ENCODE peak calls at places on chromosomes 16 and 17, in four cellular contexts. One of them, this sample, is unnamed. For H3K36me3, the result is how much of the 10 kb centered on the place peaks cover.

GRCh38 chr17:49996121-49996494 is 1.1 kb upstream of the DLX3 start:
- DNase-seq in H1: no peak
- DNase-seq in neuronal stem cell: no peak
- DNase-seq in trophoblast cell: no peak
- DNase-seq in this sample: no peak

GRCh38 chr16:2795714-2796143 is 2.5 kb upstream of the PRSS41 start:
- DNase-seq in neuronal stem cell: no peak
- DNase-seq in trophoblast cell: peak
- DNase-seq in H1: no peak
- DNase-seq in this sample: no peak

GRCh38 chr17:81518785-81519283 is 6.2 kb upstream of the ACTG1 start:
- DNase-seq in H1: no peak
- DNase-seq in trophoblast cell: peak
- DNase-seq in neuronal stem cell: no peak
- DNase-seq in this sample: no peak

GRCh38 chr17:77802811-77803220 is 155.7 kb upstream of the TNRC6C start:
- DNase-seq in H1: peak
- DNase-seq in trophoblast cell: peak
- DNase-seq in neuronal stem cell: peak
- DNase-seq in this sample: peak

GRCh38 chr16:89431158-89431584 is 59.2 kb downstream of the ANKRD11 start:
- DNase-seq in neuronal stem cell: no peak
- DNase-seq in H1: no peak
- DNase-seq in trophoblast cell: peak
- DNase-seq in this sample: peak

GRCh38 chr17:2412561-2413021 is 11.7 kb upstream of the MNT start:
- DNase-seq in neuronal stem cell: no peak
- DNase-seq in H1: peak
- DNase-seq in trophoblast cell: peak
- DNase-seq in this sample: peak

GRCh38 chr17:80625627-80626026 is 81.0 kb downstream of the RPTOR start:
- DNase-seq in neuronal stem cell: no peak
- DNase-seq in trophoblast cell: no peak
- DNase-seq in H1: no peak
- DNase-seq in this sample: no peak

GRCh38 chr17:73135774-73136173 is 29.0 kb upstream of the SSTR2 start:
- DNase-seq in trophoblast cell: peak
- DNase-seq in H1: no peak
- DNase-seq in neuronal stem cell: no peak
- DNase-seq in this sample: peak

GRCh38 chr16:15641753-15642556 is 999 bp downstream of the MARF1 start:
- DNase-seq in trophoblast cell: no peak
- DNase-seq in H1: no peak
- DNase-seq in neuronal stem cell: no peak
- DNase-seq in this sample: peak

GRCh38 chr17:72974605-72975232 is 117.8 kb downstream of the SLC39A11 start:
- DNase-seq in trophoblast cell: no peak
- DNase-seq in neuronal stem cell: no peak
- DNase-seq in H1: no peak
- DNase-seq in this sample: peak

GRCh38 chr17:18362509-18363020 is 785 bp downstream of the SHMT1 start:
- DNase-seq in H1: peak
- DNase-seq in trophoblast cell: peak
- DNase-seq in neuronal stem cell: peak
- DNase-seq in this sample: peak

GRCh38 chr17:18363021-18363941 is at the start of gene SHMT1:
- DNase-seq in neuronal stem cell: peak
- DNase-seq in H1: peak
- DNase-seq in trophoblast cell: peak
- DNase-seq in this sample: peak

GRCh38 chr17:18364166-18364565 is 816 bp upstream of the SHMT1 start:
- DNase-seq in H1: no peak
- DNase-seq in trophoblast cell: no peak
- DNase-seq in neuronal stem cell: no peak
- DNase-seq in this sample: no peak

GRCh38 chr17:18361837-18362380 is 1.4 kb downstream of the SHMT1 start:
- DNase-seq in neuronal stem cell: no peak
- DNase-seq in H1: no peak
- DNase-seq in trophoblast cell: peak
- DNase-seq in this sample: no peak

GRCh38 chr17:18360518-18360917 is 2.8 kb downstream of the SHMT1 start:
- DNase-seq in neuronal stem cell: no peak
- DNase-seq in trophoblast cell: no peak
- DNase-seq in H1: no peak
- DNase-seq in this sample: no peak
- H2BK12ac ChIP-seq in neuronal stem cell: no peak
- H2BK12ac ChIP-seq in trophoblast cell: no peak
- H2BK12ac ChIP-seq in H1: no peak
- H2BK12ac ChIP-seq in this sample: no peak

DNA sequence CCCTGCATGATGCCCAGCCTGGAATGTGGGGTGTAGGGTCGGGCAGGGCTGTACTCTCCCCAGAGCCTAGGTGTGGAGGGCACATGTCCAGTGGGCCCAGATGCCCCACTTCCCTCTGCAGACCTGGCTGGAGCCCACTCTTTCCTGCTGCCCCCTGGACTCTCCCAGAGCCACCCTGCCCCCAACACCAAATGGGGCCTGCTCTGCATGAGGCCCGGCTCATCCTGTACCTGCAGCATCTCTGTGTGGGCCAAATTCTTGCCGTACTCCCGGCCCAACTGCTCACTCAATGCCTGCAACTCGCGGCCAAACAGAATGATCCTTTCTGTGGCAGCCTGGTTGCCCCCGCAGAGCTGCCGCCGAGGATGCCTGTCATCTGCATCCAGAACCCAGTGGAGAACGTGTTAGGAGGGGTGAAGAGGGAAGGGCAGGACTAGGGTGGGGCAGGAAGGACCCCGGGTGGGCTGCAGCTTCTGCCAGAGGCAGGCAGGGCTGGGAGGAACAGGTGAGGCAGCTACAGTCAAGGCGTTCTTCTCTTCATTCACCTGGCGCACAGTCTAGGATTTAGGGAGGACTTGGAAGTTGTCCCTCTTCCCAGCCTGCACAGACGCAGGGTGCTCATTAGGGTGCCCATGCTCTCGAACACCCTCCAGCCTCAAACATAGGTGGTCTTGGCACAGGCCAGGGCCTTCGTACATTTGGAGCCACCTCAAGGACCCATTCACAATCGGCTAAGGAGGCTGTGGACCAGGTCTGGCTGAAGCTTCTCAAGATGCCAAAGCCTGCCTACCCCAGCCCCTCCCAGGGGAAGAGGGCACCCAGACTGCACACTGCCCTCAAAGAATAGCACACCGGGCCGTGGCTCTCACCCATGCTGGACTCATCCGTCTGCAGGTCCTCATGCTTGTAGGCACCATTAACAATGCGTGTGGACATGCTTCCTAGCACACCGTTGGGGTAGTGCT is 8.7 kb upstream of the GFOD2 start:
- DNase-seq in neuronal stem cell: no peak
- DNase-seq in H1: no peak
- DNase-seq in trophoblast cell: no peak
- DNase-seq in this sample: no peak
- H3K36me3 ChIP-seq in neuronal stem cell: half or more
- H3K36me3 ChIP-seq in H1: under half
- H3K36me3 ChIP-seq in trophoblast cell: half or more
- H3K36me3 ChIP-seq in this sample: half or more

DNA sequence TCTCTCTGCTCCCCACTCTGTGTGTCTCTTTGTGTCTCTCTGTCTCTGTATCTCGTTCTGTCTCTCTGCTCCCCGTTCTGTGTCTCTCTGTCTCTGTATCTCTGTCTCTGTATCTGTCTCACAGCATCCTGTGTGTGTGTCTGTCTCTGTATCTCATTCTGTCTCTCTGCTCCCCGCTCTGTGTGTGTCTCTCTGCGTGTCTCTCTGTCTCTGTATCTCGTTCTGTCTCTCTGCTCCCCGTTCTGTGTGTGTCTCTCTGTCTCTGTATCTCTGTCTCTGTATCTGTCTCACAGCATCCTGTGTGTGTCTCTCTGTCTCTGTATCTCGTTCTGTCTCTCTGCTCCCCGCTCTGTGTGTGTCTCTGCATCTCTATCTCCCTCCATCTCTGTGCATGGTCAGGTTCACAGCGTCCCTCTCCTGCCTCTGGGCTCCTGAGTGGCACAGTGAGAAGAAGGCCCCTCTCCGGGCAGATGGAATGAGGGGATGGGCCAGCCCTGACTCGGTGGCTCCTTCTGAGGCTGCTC is 38.9 kb upstream of the CIBAR2 start:
- DNase-seq in neuronal stem cell: no peak
- DNase-seq in trophoblast cell: no peak
- DNase-seq in H1: no peak
- DNase-seq in this sample: no peak
- H3K9ac ChIP-seq in neuronal stem cell: peak
- H3K9ac ChIP-seq in trophoblast cell: no peak
- H3K9ac ChIP-seq in H1: no peak
- H3K9ac ChIP-seq in this sample: peak

GRCh38 chr17:60439501-60439900 is 17.2 kb downstream of the CHCT1 start:
- DNase-seq in H1: no peak
- DNase-seq in neuronal stem cell: no peak
- DNase-seq in trophoblast cell: peak
- DNase-seq in this sample: peak

DNA sequence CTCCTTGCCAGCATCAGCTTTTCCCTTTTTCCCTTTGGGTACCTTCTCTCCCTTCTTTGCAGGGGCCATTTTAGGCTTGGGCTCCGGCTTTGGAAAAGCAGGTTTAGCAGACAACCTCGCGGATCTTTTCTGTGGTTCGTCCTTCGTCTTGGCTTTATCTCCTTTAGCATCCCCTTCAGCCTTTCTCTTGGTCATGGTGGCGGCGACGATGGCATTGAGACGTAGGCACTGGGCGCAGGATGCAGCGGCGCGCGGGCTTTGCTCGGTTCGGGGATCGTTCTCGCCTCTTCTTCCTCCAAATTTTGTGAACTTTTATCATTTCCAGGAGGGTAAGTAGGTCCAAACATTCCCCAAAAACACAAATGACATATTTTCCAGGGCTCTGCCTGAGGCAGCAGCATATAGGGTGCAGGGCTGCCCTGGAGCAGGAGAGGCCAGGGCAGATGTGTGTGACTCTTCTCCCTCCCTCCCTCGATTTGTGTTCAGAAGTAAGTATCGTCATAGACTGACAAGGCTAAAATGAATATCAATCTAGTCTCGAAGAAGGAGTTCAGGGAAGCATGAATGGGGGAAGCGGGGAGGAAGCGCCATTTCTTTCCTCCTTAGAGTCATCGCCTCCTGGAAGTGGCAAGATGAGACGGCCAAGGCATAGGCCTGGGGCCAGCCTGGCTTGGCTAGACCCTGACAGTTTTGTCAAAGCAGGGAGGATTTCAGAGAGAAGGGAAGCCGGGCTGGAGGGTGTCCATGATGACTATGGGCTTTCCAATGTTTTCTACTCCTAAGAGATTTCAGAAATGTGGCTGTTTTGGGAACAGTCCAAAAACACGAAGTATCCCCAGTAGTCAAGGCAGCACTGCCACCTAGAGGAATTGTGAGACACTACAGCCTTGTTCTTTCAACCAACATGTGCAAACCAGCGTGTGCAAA is 13.2 kb downstream of the CHCT1 start:
- DNase-seq in H1: peak
- DNase-seq in trophoblast cell: peak
- DNase-seq in neuronal stem cell: peak
- DNase-seq in this sample: peak
- H2BK12ac ChIP-seq in H1: peak
- H2BK12ac ChIP-seq in trophoblast cell: no peak
- H2BK12ac ChIP-seq in neuronal stem cell: no peak
- H2BK12ac ChIP-seq in this sample: no peak

This sample was measured in mesenchymal stem cell.